ENCODE peak calls at places on chromosomes 16 and 17, in seven cellular contexts. Q is ascending aorta; N is naive thymus-derived CD4-positive, alpha-beta T cell; F is aorta; M is GM23248; J is thoracic aorta; Z is body of pancreas. R is an unnamed sample. For H3K4me1, the result is how much of the 10 kb centered on the place peaks cover.

GRCh38 chr16:921321-921905 is 49.4 kb downstream of the LMF1 start:
- DNase-seq in M (no peak), F (peak), N (no peak), J (no peak), Q (no peak), Z (no peak), R (no peak)

GRCh38 chr16:1026784-1027415 is 45.3 kb downstream of the SOX8 start:
- DNase-seq in M (no peak), Z (no peak), N (no peak), Q (no peak), J (no peak), F (no peak), R (no peak)

GRCh38 chr17:48066656-48067055 is 18.5 kb downstream of the NFE2L1 start:
- DNase-seq in Z (no peak), M (peak), F (no peak), J (no peak), N (no peak), Q (no peak), R (no peak)

GRCh38 chr17:61393550-61393903 is 6.1 kb upstream of the TBX2 start:
- DNase-seq in N (no peak), Z (no peak), F (no peak), M (peak), J (no peak), Q (no peak), R (no peak)

GRCh38 chr16:67204076-67204475 is 5.1 kb downstream of the ELMO3 start:
- DNase-seq in J (no peak), Q (no peak), N (no peak), Z (no peak), F (no peak), M (no peak), R (no peak)

GRCh38 chr17:39071573-39071972 is 79.9 kb downstream of the PLXDC1 start:
- DNase-seq in F (no peak), N (no peak), Q (no peak), J (no peak), M (no peak), Z (no peak), R (no peak)

GRCh38 chr16:58200398-58200797 is 2.5 kb upstream of the CSNK2A2 start:
- DNase-seq in J (no peak), Z (no peak), M (no peak), N (no peak), F (no peak), Q (no peak), R (no peak)

GRCh38 chr16:19179890-19180490 is 11.9 kb downstream of the SYT17 start:
- DNase-seq in Z (peak), Q (no peak), F (peak), M (peak), J (no peak), N (no peak), R (peak)

GRCh38 chr17:41421116-41421515 is 3.3 kb downstream of the KRT37 start:
- DNase-seq in M (peak), F (no peak), J (no peak), Q (no peak), Z (no peak), N (no peak), R (no peak)

GRCh38 chr17:68346448-68346847 is 55.2 kb downstream of the ARSG start:
- DNase-seq in N (peak), Q (peak), J (no peak), M (no peak), F (peak), Z (no peak), R (peak)

GRCh38 chr16:84546669-84547538 is 42.4 kb upstream of the MEAK7 start:
- DNase-seq in Z (no peak), M (no peak), F (no peak), N (no peak), Q (no peak), J (no peak), R (no peak)

GRCh38 chr17:15233022-15233805 is 31.9 kb downstream of the PMP22 start:
- DNase-seq in Q (no peak), F (no peak), J (no peak), M (peak), N (no peak), Z (no peak), R (no peak)

GRCh38 chr17:78268191-78268874 is 36.9 kb downstream of the TMEM235 start:
- DNase-seq in Z (no peak), Q (no peak), F (peak), J (no peak), M (no peak), N (no peak), R (no peak)

GRCh38 chr17:14101976-14102375 is 32.7 kb downstream of the COX10 start:
- DNase-seq in Q (no peak), Z (no peak), N (no peak), M (no peak), F (no peak), J (no peak), R (no peak)

GRCh38 chr16:78195868-78196267 is 96.4 kb downstream of the WWOX start:
- DNase-seq in J (no peak), Z (no peak), N (no peak), Q (no peak), M (no peak), F (no peak), R (no peak)

GRCh38 chr17:64455993-64456885 is 7.3 kb downstream of the MILR1 start:
- DNase-seq in Q (no peak), J (no peak), N (peak), Z (no peak), M (no peak), F (no peak), R (no peak)

GRCh38 chr17:14201595-14201994 is 35.1 kb downstream of the CDRT15 start:
- DNase-seq in F (no peak), N (peak), J (no peak), Z (no peak), Q (no peak), M (no peak), R (no peak)

GRCh38 chr16:68901910-68902309 is 58.6 kb downstream of the TANGO6 start:
- DNase-seq in N (no peak), Q (no peak), Z (no peak), J (no peak), M (peak), F (no peak), R (no peak)

GRCh38 chr17:64778367-64779290 is 116.5 kb upstream of the SMURF2 start:
- DNase-seq in Z (peak), J (no peak), M (peak), F (peak), Q (no peak), N (no peak), R (no peak)

GRCh38 chr17:59154335-59154720 is 658 bp downstream of the SKA2 start:
- DNase-seq in Q (no peak), M (peak), F (peak), N (no peak), Z (peak), J (no peak), R (no peak)

GRCh38 chr17:59830007-59830630 is 62.6 kb downstream of the TUBD1 start:
- DNase-seq in N (no peak), Q (no peak), F (peak), J (no peak), Z (no peak), M (peak), R (no peak)

GRCh38 chr16:51392651-51393187 is 241.6 kb upstream of the SALL1 start:
- DNase-seq in M (peak), F (no peak), Z (no peak), Q (no peak), N (no peak), J (no peak), R (no peak)

GRCh38 chr16:51540259-51540658 is 389.2 kb upstream of the SALL1 start:
- DNase-seq in J (no peak), N (no peak), Z (no peak), M (peak), F (no peak), Q (no peak), R (no peak)

GRCh38 chr17:71392715-71393567 is 727.9 kb upstream of the SOX9 start:
- DNase-seq in J (no peak), M (peak), F (no peak), Q (no peak), N (no peak), Z (no peak), R (no peak)

GRCh38 chr17:57009737-57010445 is 32.0 kb downstream of the SCPEP1 start:
- DNase-seq in Z (peak), N (peak), J (no peak), Q (no peak), F (no peak), M (peak), R (no peak)

GRCh38 chr17:7004398-7005253 is 7.8 kb upstream of the RNASEK start:
- DNase-seq in F (no peak), J (no peak), Q (no peak), Z (no peak), N (peak), M (peak), R (no peak)

GRCh38 chr17:67055811-67056745 is 11.7 kb downstream of the CACNG1 start:
- DNase-seq in M (no peak), J (no peak), N (no peak), Z (no peak), F (no peak), Q (no peak), R (no peak)

GRCh38 chr17:72725432-72726068 is 366.9 kb downstream of the SLC39A11 start:
- DNase-seq in Z (peak), Q (no peak), M (peak), J (no peak), F (no peak), N (no peak), R (no peak)

GRCh38 chr16:26826500-26826899 is 240.2 kb upstream of the C16orf82 start:
- DNase-seq in J (no peak), M (no peak), F (no peak), Q (no peak), Z (no peak), N (no peak), R (no peak)

GRCh38 chr16:2033057-2033911 is 6.6 kb downstream of the NHERF2 start:
- DNase-seq in F (peak), J (peak), N (no peak), Q (peak), Z (no peak), M (peak), R (peak)

GRCh38 chr17:81037026-81037782 is 2.3 kb downstream of the BAIAP2 start:
- DNase-seq in N (no peak), Z (peak), M (no peak), J (peak), F (peak), Q (no peak), R (peak)

GRCh38 chr17:66814570-66814969 is 20.3 kb upstream of the CACNG5 start:
- DNase-seq in N (no peak), J (no peak), Z (no peak), Q (no peak), F (no peak), M (no peak), R (no peak)

GRCh38 chr16:68756250-68757051 is 19.4 kb downstream of the CDH1 start:
- DNase-seq in J (no peak), F (no peak), Z (peak), N (no peak), Q (no peak), M (no peak), R (no peak)

GRCh38 chr17:59512844-59513383 is 52.5 kb upstream of the DHX40 start:
- DNase-seq in N (no peak), M (no peak), Q (no peak), F (no peak), J (no peak), Z (no peak), R (no peak)

GRCh38 chr16:27322858-27323780 is 9.3 kb downstream of the IL4R start:
- DNase-seq in F (peak), Q (no peak), Z (peak), N (no peak), J (no peak), M (no peak), R (no peak)

GRCh38 chr17:50174444-50174843 is 8.6 kb downstream of the SGCA start:
- DNase-seq in Q (no peak), J (no peak), N (no peak), F (peak), Z (no peak), M (no peak), R (no peak)
- H3K4me1 ChIP-seq in Q (under half), J (under half), N (under half), F (under half), Z (under half), M (under half), R (under half)

DNA sequence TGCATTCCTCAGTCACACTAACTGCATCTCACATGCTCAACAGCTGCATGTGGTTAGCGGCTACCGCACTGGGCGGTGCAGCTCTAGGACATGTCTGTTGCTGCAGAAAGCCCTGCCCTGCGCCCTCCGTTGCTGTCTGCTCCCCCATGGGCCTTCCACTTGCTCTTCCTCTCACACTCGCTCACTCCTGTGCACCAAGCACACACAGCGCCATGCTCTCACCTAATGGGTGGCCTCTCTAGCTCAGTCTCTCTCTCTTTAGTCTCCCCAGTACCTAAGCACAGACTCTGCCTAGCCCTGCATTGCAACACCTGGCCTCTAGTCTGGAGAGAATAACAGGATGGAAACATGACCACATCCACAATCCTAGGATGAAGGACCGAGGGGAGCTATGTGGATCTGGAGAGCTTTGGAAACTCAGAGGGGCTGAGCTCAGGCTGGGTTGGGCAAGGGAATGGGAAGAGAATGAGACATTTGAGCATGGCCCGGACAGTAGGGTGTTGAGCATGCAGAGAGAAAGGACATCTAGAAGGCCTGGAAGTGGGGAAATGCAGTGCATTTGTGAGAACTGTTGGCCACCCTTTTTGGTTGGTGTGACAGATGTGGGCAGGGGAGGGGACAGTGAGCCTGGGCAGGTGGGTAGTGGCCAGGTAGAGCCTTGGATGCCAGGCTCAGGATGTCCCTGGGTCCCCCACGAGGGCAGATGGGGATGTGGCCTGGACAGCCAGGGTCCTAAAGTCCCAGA is 16.0 kb downstream of the SGCA start:
- DNase-seq in F (peak), Q (no peak), M (peak), Z (no peak), J (no peak), N (no peak), R (no peak)
- H3K4me1 ChIP-seq in F (under half), Q (under half), M (under half), Z (under half), J (under half), N (under half), R (under half)

GRCh38 chr17:21194688-21195087 is 19.3 kb downstream of the TMEM11 start:
- DNase-seq in F (no peak), J (no peak), N (no peak), Z (no peak), M (peak), Q (no peak), R (peak)
- H3K4me1 ChIP-seq in F (under half), J (under half), N (under half), Z (under half), M (under half), Q (under half), R (under half)

DNA sequence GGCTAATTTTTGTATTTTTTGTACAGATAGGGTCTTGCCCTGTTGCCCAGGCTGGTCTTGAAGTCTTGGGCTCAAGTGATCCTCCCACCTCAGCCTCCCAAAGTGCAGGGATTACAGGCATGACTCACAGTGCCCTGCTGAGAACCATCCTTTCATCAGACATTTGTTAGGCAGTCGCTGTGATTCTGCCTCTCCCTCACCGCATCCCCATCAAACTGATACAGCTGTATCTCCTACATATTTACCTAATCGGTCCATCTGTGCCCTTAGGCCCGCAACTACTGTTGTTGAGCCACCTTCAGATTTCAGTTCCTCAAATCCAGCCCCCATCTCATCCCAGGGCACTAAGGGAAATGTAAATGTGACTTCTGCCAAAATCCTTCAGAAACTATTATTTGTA is 2.0 kb upstream of the SLC43A2 start:
- DNase-seq in F (no peak), N (no peak), J (no peak), M (peak), Z (no peak), Q (no peak), R (no peak)
- H3K4me1 ChIP-seq in F (under half), N (under half), J (under half), M (under half), Z (under half), Q (under half), R (under half)

DNA sequence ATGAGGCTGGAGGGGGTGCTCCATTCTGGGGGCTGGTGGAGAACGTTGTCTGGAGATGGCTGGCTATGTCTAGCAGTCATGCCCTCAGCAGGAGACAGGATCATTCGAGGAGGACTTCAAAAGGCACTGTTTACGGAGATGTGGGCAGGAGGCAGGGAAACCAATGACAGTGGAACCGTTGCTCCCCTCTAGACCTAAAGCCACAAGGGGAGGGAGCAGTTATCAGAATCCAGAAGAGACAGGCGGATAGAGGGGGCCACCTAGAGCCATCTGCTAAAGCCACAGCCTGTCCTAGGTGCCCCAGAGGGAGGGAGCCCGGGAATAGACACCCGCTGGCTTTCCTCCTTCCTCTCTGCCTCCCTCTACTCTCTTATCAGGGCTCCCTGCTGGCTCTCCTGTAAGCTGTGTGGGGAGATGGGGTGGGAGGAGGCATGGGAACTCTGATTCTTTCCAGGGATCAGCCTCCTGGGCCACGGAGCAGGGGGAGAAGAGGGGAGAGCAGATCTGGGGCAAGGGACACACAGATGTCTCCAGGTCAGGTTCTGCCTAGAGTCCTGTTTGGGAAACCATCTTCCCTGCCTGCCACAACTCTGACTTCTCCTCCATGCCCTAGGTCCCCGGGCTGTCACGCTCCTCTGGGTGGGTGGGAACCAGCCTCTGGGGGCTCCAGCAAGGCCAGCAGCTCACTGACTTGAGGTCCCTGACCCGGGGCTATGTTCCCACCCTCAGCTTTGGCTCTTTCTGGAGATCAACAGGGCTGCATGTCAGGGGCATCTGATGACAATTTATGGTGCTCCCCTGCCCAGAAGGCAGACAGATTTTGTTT is 42.3 kb downstream of the IRX3 start:
- DNase-seq in F (no peak), M (no peak), Q (no peak), J (no peak), N (no peak), Z (no peak), R (no peak)
- H3K4me1 ChIP-seq in F (under half), M (under half), Q (under half), J (under half), N (under half), Z (under half), R (under half)

DNA sequence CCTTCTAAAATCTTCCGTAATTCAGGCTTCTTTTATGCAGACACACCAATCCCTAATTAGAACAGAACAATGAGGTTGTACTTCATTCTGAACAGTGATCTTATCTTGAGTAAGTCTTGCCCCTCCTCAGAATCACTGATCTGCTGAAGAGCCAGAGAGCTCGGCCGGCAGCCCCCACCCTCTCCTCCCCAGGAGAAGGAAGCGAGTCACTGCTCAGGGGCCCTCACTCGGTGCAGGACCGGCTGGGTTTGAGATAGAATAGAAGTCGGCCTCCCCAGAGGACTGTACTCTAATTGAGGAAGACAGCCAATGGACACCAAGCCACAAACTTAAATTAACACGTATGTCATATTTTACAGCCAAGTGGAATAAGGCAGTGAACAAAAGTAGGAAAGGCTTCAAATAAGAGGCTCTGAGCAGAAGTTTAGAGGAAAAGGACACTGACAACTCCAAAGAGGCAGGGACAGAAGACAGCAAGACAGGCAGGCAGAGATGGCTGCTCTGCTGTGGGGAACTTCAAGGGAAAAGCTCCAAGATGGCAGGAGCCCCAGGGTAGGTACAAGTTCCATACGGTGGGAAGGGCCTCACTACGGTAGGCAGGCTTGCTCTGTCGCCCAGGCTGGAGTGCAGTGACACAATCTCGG is 18.6 kb downstream of the CREBBP start:
- DNase-seq in Z (no peak), J (no peak), Q (no peak), N (no peak), M (peak), F (no peak), R (peak)
- H3K4me1 ChIP-seq in Z (half or more), J (half or more), Q (under half), N (under half), M (under half), F (under half), R (half or more)